ENCODE peak calls at places on chromosomes 12 and 14, in nine cellular contexts. A is SK-N-SH, X is astrocyte, E is right lobe of liver, Y is thyroid gland, W is testis, F is mesenchymal stem cell, J is left ventricle myocardium inferior, R is cardiac muscle cell. L is an unnamed sample.

GRCh38 chr12:110067531-110067930 is 19.2 kb upstream of the C12orf76 start:
- DNase-seq in A (no peak), X (no peak), E (no peak), Y (no peak), W (peak; percentile 75), F (no peak), J (no peak), R (no peak), L (no peak)

GRCh38 chr14:79602742-79603141 is 608.6 kb downstream of the DIO2 start:
- DNase-seq in A (no peak), X (no peak), E (no peak), Y (no peak), W (no peak), F (no peak), J (no peak), R (no peak), L (no peak)

GRCh38 chr12:110157539-110157938 is 33.4 kb downstream of the IFT81 start:
- DNase-seq in A (no peak), X (no peak), E (no peak), Y (no peak), W (no peak), F (no peak), J (no peak), R (no peak), L (no peak)

GRCh38 chr14:64539186-64539552 is 1.4 kb upstream of the HSPA2 start:
- DNase-seq in A (no peak), X (peak; percentile 31), E (no peak), Y (no peak), W (no peak), F (no peak), J (no peak), R (no peak), L (no peak)

GRCh38 chr12:26845984-26846383 is 13.0 kb upstream of the ITPR2 start:
- DNase-seq in A (peak; percentile 67), X (peak; percentile 97), E (no peak), Y (no peak), W (peak; percentile 67), F (peak; percentile 90), J (no peak), R (peak; percentile 56), L (no peak)

GRCh38 chr14:25150401-25150800 is 100.5 kb upstream of the STXBP6 start:
- DNase-seq in A (no peak), X (peak; percentile 58), E (no peak), Y (no peak), W (no peak), F (no peak), J (no peak), R (no peak), L (no peak)

GRCh38 chr12:75790219-75790618 is 241.4 kb downstream of the PHLDA1 start:
- DNase-seq in A (no peak), X (no peak), E (no peak), Y (no peak), W (no peak), F (no peak), J (no peak), R (no peak), L (no peak)

GRCh38 chr14:47919334-47919846 is 244.0 kb upstream of the MDGA2 start:
- DNase-seq in A (no peak), X (no peak), E (no peak), Y (no peak), W (peak; percentile 13), F (no peak), J (no peak), R (no peak), L (no peak)

GRCh38 chr12:126747530-126748149 is 1519.3 kb upstream of the TMEM132C start:
- DNase-seq in A (peak; percentile 69), X (peak; percentile 6), E (peak; percentile 57), Y (peak; percentile 47), W (peak; percentile 54), F (no peak), J (peak; percentile 42), R (peak; percentile 57), L (peak; percentile 17)

GRCh38 chr12:46549527-46550265 is 177.1 kb upstream of the SLC38A2 start:
- DNase-seq in A (no peak), X (peak; percentile 78), E (no peak), Y (no peak), W (no peak), F (peak; percentile 97), J (no peak), R (no peak), L (no peak)

GRCh38 chr12:64258576-64258975 is 36.5 kb upstream of the KICS2 start:
- DNase-seq in A (no peak), X (peak; percentile 3), E (no peak), Y (no peak), W (no peak), F (no peak), J (no peak), R (no peak), L (no peak)

GRCh38 chr12:126663304-126664094 is 1598.3 kb downstream of the AACS start:
- DNase-seq in A (peak; percentile 17), X (no peak), E (no peak), Y (no peak), W (peak; percentile 36), F (no peak), J (no peak), R (peak; percentile 30), L (no peak)

GRCh38 chr14:99274346-99275221 is 2.6 kb upstream of the BCL11B start:
- DNase-seq in A (peak; percentile 65), X (peak; percentile 75), E (peak; percentile 62), Y (peak; percentile 94), W (peak; percentile 83), F (peak; percentile 46), J (peak; percentile 23), R (peak; percentile 91), L (peak; percentile 52)

GRCh38 chr12:1498199-1498740 is 96.1 kb downstream of the FBXL14 start:
- DNase-seq in A (no peak), X (no peak), E (no peak), Y (peak; percentile 8), W (no peak), F (no peak), J (no peak), R (no peak), L (no peak)

GRCh38 chr12:1494856-1495255 is 99.5 kb downstream of the FBXL14 start:
- DNase-seq in A (no peak), X (no peak), E (no peak), Y (no peak), W (no peak), F (no peak), J (no peak), R (no peak), L (no peak)

GRCh38 chr12:1493781-1494180 is 100.6 kb downstream of the FBXL14 start:
- DNase-seq in A (no peak), X (no peak), E (no peak), Y (no peak), W (no peak), F (no peak), J (no peak), R (no peak), L (no peak)

GRCh38 chr12:1497161-1497560 is 97.2 kb downstream of the FBXL14 start:
- DNase-seq in A (no peak), X (no peak), E (no peak), Y (no peak), W (no peak), F (no peak), J (no peak), R (no peak), L (no peak)

DNA sequence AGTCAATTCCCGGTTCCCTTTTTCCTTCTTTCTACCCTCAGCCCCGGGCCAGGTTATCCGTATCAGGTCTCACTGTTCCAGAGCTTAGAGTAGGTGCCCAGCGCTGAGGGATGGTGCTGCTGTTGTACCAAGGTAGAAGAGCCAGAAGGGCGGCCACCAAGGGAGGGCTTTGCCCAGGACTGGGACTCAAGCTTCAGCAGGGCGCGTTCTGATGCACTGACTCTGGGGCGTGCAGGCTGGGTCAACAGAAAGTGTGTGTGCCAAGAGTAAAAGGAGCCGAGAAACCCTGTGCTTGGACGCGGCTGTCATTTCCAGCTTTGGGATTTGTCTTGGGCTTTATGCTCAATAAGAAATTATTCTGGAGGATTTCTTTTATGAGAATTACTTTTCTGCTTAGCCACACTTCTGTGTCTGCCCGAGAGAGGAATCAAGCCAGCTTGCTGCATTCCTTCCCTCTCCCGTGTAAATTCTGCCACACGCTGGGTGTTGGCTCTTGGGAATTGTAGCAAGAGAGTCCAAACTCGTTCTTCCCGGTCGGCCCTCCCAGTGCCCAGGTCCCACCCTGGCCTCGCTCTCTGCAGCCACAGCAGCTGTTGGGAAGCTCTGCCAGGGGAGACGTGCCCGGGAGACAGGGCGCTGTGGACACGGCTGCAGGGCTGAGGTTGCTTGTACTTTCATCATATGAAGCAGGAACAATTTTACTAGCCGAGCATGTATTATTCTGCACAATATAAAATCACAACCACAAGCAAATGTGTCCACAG is 98.0 kb downstream of the FBXL14 start:
- DNase-seq in A (no peak), X (no peak), E (no peak), Y (peak; percentile 34), W (no peak), F (no peak), J (no peak), R (no peak), L (no peak)
- H3K27ac ChIP-seq in A (no peak overlapping the region), X (no peak overlapping the region), E (no peak overlapping the region), Y (no peak overlapping the region), W (no peak overlapping the region), F (no peak overlapping the region), J (no peak overlapping the region), R (peak overlapping the region; percentile 67), L (no peak overlapping the region)

GRCh38 chr12:109053382-109054123 is 1.2 kb downstream of the USP30 start:
- DNase-seq in A (no peak), X (no peak), E (no peak), Y (no peak), W (peak; percentile 41), F (peak; percentile 65), J (no peak), R (peak; percentile 1), L (no peak)
- H3K27ac ChIP-seq in A (no peak overlapping the region), X (no peak overlapping the region), E (peak overlapping the region; percentile 96), Y (peak overlapping the region; percentile 26), W (peak overlapping the region; percentile 88), F (peak overlapping the region; percentile 12), J (peak overlapping the region; percentile 92), R (peak overlapping the region; percentile 86), L (peak overlapping the region; percentile 87)

DNA sequence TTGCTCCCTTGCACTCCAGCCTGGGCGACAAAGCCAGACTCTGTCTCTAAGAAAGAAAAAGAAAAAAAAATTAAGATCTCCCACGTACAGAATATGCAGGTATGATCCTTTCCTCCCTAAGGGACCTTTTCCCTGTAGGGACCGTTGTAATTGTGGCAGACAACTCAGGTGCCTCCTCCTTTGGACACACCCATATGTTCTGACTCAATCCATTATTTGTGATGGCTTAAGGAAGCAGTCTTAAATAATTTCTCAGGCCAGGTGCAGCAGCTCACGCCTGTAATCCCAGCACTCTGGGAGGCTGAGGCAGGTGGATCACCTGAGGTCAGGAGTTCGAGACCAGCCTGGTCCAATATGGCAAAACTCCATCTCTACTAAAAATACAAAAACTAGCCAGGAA is 53.1 kb downstream of the TMCC3 start:
- DNase-seq in A (no peak), X (no peak), E (no peak), Y (no peak), W (no peak), F (no peak), J (no peak), R (no peak), L (no peak)
- H3K27ac ChIP-seq in A (no peak overlapping the region), X (no peak overlapping the region), E (no peak overlapping the region), Y (no peak overlapping the region), W (no peak overlapping the region), F (no peak overlapping the region), J (no peak overlapping the region), R (no peak overlapping the region), L (no peak overlapping the region)

DNA sequence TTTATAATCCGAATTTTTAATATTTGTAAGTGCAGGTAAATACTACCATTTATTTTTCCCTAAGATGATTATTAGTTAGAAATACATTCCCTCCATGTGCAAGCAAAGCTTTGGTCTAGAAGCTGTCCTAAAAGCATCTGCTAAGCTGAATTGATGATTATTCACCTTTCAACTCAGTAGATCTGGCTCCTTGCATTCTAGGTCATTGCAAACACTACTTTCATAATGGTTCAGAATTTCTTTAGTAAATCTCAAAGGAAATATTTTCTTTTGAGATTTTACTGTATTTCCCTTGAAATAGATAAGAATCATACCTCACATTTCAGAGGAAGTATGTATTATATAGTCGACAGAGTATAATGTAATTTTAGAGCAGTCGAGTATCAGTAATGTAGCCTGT is 2.4 kb downstream of the ETNK1 start:
- DNase-seq in A (no peak), X (no peak), E (no peak), Y (no peak), W (no peak), F (peak; percentile 9), J (no peak), R (no peak), L (no peak)
- H3K27ac ChIP-seq in A (no peak overlapping the region), X (peak overlapping the region; percentile 96), E (no peak overlapping the region), Y (no peak overlapping the region), W (peak overlapping the region; percentile 96), F (no peak overlapping the region), J (peak overlapping the region; percentile 95), R (no peak overlapping the region), L (peak overlapping the region; percentile 34)